ENCODE peak calls at places on chromosome 15, in nine cellular contexts. One of them, this sample, is unnamed.

GRCh38 chr15:82393671-82394070 is 35.9 kb upstream of the GOLGA6L9 start:
- DNase-seq in HFF-Myc: no peak
- DNase-seq in OCI-LY7: no peak
- DNase-seq in lung: no peak
- DNase-seq in sigmoid colon: no peak
- DNase-seq in foreskin fibroblast: no peak
- DNase-seq in bronchial epithelial cell: no peak
- DNase-seq in kidney: no peak
- DNase-seq in Panc1: no peak
- DNase-seq in this sample: no peak

GRCh38 chr15:34334676-34335075 is 2.9 kb downstream of the SLC12A6 start:
- DNase-seq in HFF-Myc: no peak
- DNase-seq in OCI-LY7: no peak
- DNase-seq in lung: no peak
- DNase-seq in sigmoid colon: no peak
- DNase-seq in foreskin fibroblast: no peak
- DNase-seq in bronchial epithelial cell: peak; percentile 70
- DNase-seq in kidney: no peak
- DNase-seq in Panc1: no peak
- DNase-seq in this sample: no peak

GRCh38 chr15:57792729-57793449 is 86.4 kb downstream of the POLR2M start:
- DNase-seq in HFF-Myc: no peak
- DNase-seq in OCI-LY7: no peak
- DNase-seq in lung: no peak
- DNase-seq in sigmoid colon: no peak
- DNase-seq in foreskin fibroblast: no peak
- DNase-seq in bronchial epithelial cell: peak; percentile 75
- DNase-seq in kidney: no peak
- DNase-seq in Panc1: no peak
- DNase-seq in this sample: no peak

GRCh38 chr15:81567924-81568323 is 193.9 kb upstream of the TMC3 start:
- DNase-seq in HFF-Myc: no peak
- DNase-seq in OCI-LY7: no peak
- DNase-seq in lung: no peak
- DNase-seq in sigmoid colon: no peak
- DNase-seq in foreskin fibroblast: no peak
- DNase-seq in bronchial epithelial cell: no peak
- DNase-seq in kidney: no peak
- DNase-seq in Panc1: no peak
- DNase-seq in this sample: no peak

GRCh38 chr15:81274932-81275341 is 49.0 kb downstream of the STARD5 start:
- DNase-seq in HFF-Myc: peak; percentile 76
- DNase-seq in OCI-LY7: peak; percentile 89
- DNase-seq in lung: peak; percentile 75
- DNase-seq in sigmoid colon: peak; percentile 85
- DNase-seq in foreskin fibroblast: peak; percentile 73
- DNase-seq in bronchial epithelial cell: peak; percentile 58
- DNase-seq in kidney: no peak
- DNase-seq in Panc1: peak; percentile 55
- DNase-seq in this sample: no peak

GRCh38 chr15:39963806-39964205 is 29.9 kb downstream of the EIF2AK4 start:
- DNase-seq in HFF-Myc: peak; percentile 38
- DNase-seq in OCI-LY7: no peak
- DNase-seq in lung: no peak
- DNase-seq in sigmoid colon: no peak
- DNase-seq in foreskin fibroblast: no peak
- DNase-seq in bronchial epithelial cell: no peak
- DNase-seq in kidney: no peak
- DNase-seq in Panc1: no peak
- DNase-seq in this sample: no peak

GRCh38 chr15:81388431-81388760 is 14.4 kb upstream of the TMC3 start:
- DNase-seq in HFF-Myc: no peak
- DNase-seq in OCI-LY7: no peak
- DNase-seq in lung: no peak
- DNase-seq in sigmoid colon: no peak
- DNase-seq in foreskin fibroblast: no peak
- DNase-seq in bronchial epithelial cell: no peak
- DNase-seq in kidney: no peak
- DNase-seq in Panc1: no peak
- DNase-seq in this sample: no peak

GRCh38 chr15:40959331-40960141 is 6.3 kb downstream of the CHAC1 start:
- DNase-seq in HFF-Myc: no peak
- DNase-seq in OCI-LY7: no peak
- DNase-seq in lung: no peak
- DNase-seq in sigmoid colon: peak; percentile 60
- DNase-seq in foreskin fibroblast: no peak
- DNase-seq in bronchial epithelial cell: no peak
- DNase-seq in kidney: peak; percentile 37
- DNase-seq in Panc1: no peak
- DNase-seq in this sample: no peak

GRCh38 chr15:88613074-88613944 is 7.8 kb upstream of the AEN start:
- DNase-seq in HFF-Myc: no peak
- DNase-seq in OCI-LY7: no peak
- DNase-seq in lung: no peak
- DNase-seq in sigmoid colon: no peak
- DNase-seq in foreskin fibroblast: no peak
- DNase-seq in bronchial epithelial cell: no peak
- DNase-seq in kidney: no peak
- DNase-seq in Panc1: no peak
- DNase-seq in this sample: no peak

GRCh38 chr15:74842581-74843444 is at the start of gene ULK3:
- DNase-seq in HFF-Myc: no peak
- DNase-seq in OCI-LY7: peak; percentile 91
- DNase-seq in lung: peak; percentile 89
- DNase-seq in sigmoid colon: peak; percentile 96
- DNase-seq in foreskin fibroblast: peak; percentile 85
- DNase-seq in bronchial epithelial cell: peak; percentile 82
- DNase-seq in kidney: peak; percentile 96
- DNase-seq in Panc1: no peak
- DNase-seq in this sample: peak; percentile 94

GRCh38 chr15:74840851-74841760 is 1.9 kb downstream of the ULK3 start:
- DNase-seq in HFF-Myc: no peak
- DNase-seq in OCI-LY7: no peak
- DNase-seq in lung: no peak
- DNase-seq in sigmoid colon: no peak
- DNase-seq in foreskin fibroblast: no peak
- DNase-seq in bronchial epithelial cell: no peak
- DNase-seq in kidney: peak; percentile 32
- DNase-seq in Panc1: no peak
- DNase-seq in this sample: no peak

GRCh38 chr15:74843891-74844299 is 939 bp upstream of the ULK3 start:
- DNase-seq in HFF-Myc: no peak
- DNase-seq in OCI-LY7: no peak
- DNase-seq in lung: no peak
- DNase-seq in sigmoid colon: no peak
- DNase-seq in foreskin fibroblast: no peak
- DNase-seq in bronchial epithelial cell: no peak
- DNase-seq in kidney: peak; percentile 70
- DNase-seq in Panc1: no peak
- DNase-seq in this sample: no peak

GRCh38 chr15:74843445-74843828 is 481 bp upstream of the ULK3 start:
- DNase-seq in HFF-Myc: no peak
- DNase-seq in OCI-LY7: no peak
- DNase-seq in lung: no peak
- DNase-seq in sigmoid colon: no peak
- DNase-seq in foreskin fibroblast: no peak
- DNase-seq in bronchial epithelial cell: no peak
- DNase-seq in kidney: peak; percentile 83
- DNase-seq in Panc1: no peak
- DNase-seq in this sample: no peak

GRCh38 chr15:74841761-74842385 is 1.1 kb downstream of the ULK3 start:
- DNase-seq in HFF-Myc: no peak
- DNase-seq in OCI-LY7: no peak
- DNase-seq in lung: no peak
- DNase-seq in sigmoid colon: no peak
- DNase-seq in foreskin fibroblast: no peak
- DNase-seq in bronchial epithelial cell: no peak
- DNase-seq in kidney: peak; percentile 69
- DNase-seq in Panc1: no peak
- DNase-seq in this sample: no peak
- H3K4me3 ChIP-seq in HFF-Myc: peak overlapping the region; percentile 60
- H3K4me3 ChIP-seq in OCI-LY7: peak overlapping the region; percentile 73
- H3K4me3 ChIP-seq in lung: peak overlapping the region; percentile 84
- H3K4me3 ChIP-seq in sigmoid colon: peak overlapping the region; percentile 69
- H3K4me3 ChIP-seq in foreskin fibroblast: peak overlapping the region; percentile 94
- H3K4me3 ChIP-seq in bronchial epithelial cell: peak overlapping the region; percentile 94
- H3K4me3 ChIP-seq in kidney: peak overlapping the region; percentile 83
- H3K4me3 ChIP-seq in Panc1: peak overlapping the region; percentile 87
- H3K4me3 ChIP-seq in this sample: peak overlapping the region; percentile 96

GRCh38 chr15:98568382-98569017 is 79.8 kb upstream of the IGF1R start:
- DNase-seq in HFF-Myc: no peak
- DNase-seq in OCI-LY7: no peak
- DNase-seq in lung: no peak
- DNase-seq in sigmoid colon: no peak
- DNase-seq in foreskin fibroblast: peak; percentile 10
- DNase-seq in bronchial epithelial cell: no peak
- DNase-seq in kidney: no peak
- DNase-seq in Panc1: no peak
- DNase-seq in this sample: no peak
- TF ChIP-seq CTCF in HFF-Myc: peak; percentile 30
- TF ChIP-seq CTCF in OCI-LY7: peak; percentile 55
- TF ChIP-seq CTCF in lung: no peak
- TF ChIP-seq CTCF in sigmoid colon: no peak
- TF ChIP-seq CTCF in foreskin fibroblast: peak; percentile 38
- TF ChIP-seq CTCF in bronchial epithelial cell: peak; percentile 13
- TF ChIP-seq CTCF in kidney: no peak
- TF ChIP-seq CTCF in Panc1: no peak
- TF ChIP-seq CTCF in this sample: no peak

GRCh38 chr15:65529754-65530317 is 427 bp upstream of the HACD3 start:
- DNase-seq in HFF-Myc: no peak
- DNase-seq in OCI-LY7: no peak
- DNase-seq in lung: no peak
- DNase-seq in sigmoid colon: no peak
- DNase-seq in foreskin fibroblast: no peak
- DNase-seq in bronchial epithelial cell: no peak
- DNase-seq in kidney: no peak
- DNase-seq in Panc1: no peak
- DNase-seq in this sample: no peak

GRCh38 chr15:65533057-65533752 is 2.9 kb downstream of the HACD3 start:
- DNase-seq in HFF-Myc: no peak
- DNase-seq in OCI-LY7: no peak
- DNase-seq in lung: no peak
- DNase-seq in sigmoid colon: no peak
- DNase-seq in foreskin fibroblast: no peak
- DNase-seq in bronchial epithelial cell: peak; percentile 53
- DNase-seq in kidney: no peak
- DNase-seq in Panc1: no peak
- DNase-seq in this sample: no peak

GRCh38 chr15:65530318-65531111 is at the start of gene HACD3:
- DNase-seq in HFF-Myc: no peak
- DNase-seq in OCI-LY7: peak; percentile 82
- DNase-seq in lung: peak; percentile 82
- DNase-seq in sigmoid colon: peak; percentile 91
- DNase-seq in foreskin fibroblast: peak; percentile 69
- DNase-seq in bronchial epithelial cell: peak; percentile 57
- DNase-seq in kidney: peak; percentile 93
- DNase-seq in Panc1: no peak
- DNase-seq in this sample: peak; percentile 85

GRCh38 chr15:65535192-65535591 is 4.9 kb downstream of the HACD3 start:
- DNase-seq in HFF-Myc: no peak
- DNase-seq in OCI-LY7: no peak
- DNase-seq in lung: no peak
- DNase-seq in sigmoid colon: no peak
- DNase-seq in foreskin fibroblast: no peak
- DNase-seq in bronchial epithelial cell: peak; percentile 47
- DNase-seq in kidney: no peak
- DNase-seq in Panc1: no peak
- DNase-seq in this sample: no peak

DNA sequence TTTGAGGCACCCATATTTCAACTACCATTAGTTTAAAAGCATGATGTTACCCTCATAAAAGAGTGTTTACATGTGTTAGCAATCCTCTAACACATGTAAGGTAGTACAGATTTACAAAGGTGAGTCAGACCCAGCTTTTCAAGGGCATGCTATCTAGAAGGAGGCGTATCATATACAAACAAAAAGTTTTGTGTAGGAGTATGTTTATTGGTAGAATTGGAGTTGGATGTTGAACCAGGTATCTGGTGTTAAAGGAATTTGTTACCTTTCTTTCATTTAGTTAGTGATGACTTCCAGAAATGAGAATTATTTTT is 2.4 kb downstream of the HACD3 start:
- DNase-seq in HFF-Myc: peak; percentile 56
- DNase-seq in OCI-LY7: no peak
- DNase-seq in lung: no peak
- DNase-seq in sigmoid colon: no peak
- DNase-seq in foreskin fibroblast: peak; percentile 56
- DNase-seq in bronchial epithelial cell: peak; percentile 85
- DNase-seq in kidney: no peak
- DNase-seq in Panc1: no peak
- DNase-seq in this sample: no peak
- H3K4me3 ChIP-seq in HFF-Myc: peak overlapping the region; percentile 6
- H3K4me3 ChIP-seq in OCI-LY7: peak overlapping the region; percentile 11
- H3K4me3 ChIP-seq in lung: no peak overlapping the region
- H3K4me3 ChIP-seq in sigmoid colon: no peak overlapping the region
- H3K4me3 ChIP-seq in foreskin fibroblast: no peak overlapping the region
- H3K4me3 ChIP-seq in bronchial epithelial cell: no peak overlapping the region
- H3K4me3 ChIP-seq in kidney: no peak overlapping the region
- H3K4me3 ChIP-seq in Panc1: peak overlapping the region; percentile 12
- H3K4me3 ChIP-seq in this sample: no peak overlapping the region

GRCh38 chr15:29451201-29451781 is 181.7 kb upstream of the NSMCE3 start:
- DNase-seq in HFF-Myc: no peak
- DNase-seq in OCI-LY7: no peak
- DNase-seq in lung: no peak
- DNase-seq in sigmoid colon: no peak
- DNase-seq in foreskin fibroblast: no peak
- DNase-seq in bronchial epithelial cell: no peak
- DNase-seq in kidney: no peak
- DNase-seq in Panc1: no peak
- DNase-seq in this sample: no peak
- TF ChIP-seq CTCF in HFF-Myc: no peak
- TF ChIP-seq CTCF in OCI-LY7: peak; percentile 30
- TF ChIP-seq CTCF in lung: no peak
- TF ChIP-seq CTCF in sigmoid colon: no peak
- TF ChIP-seq CTCF in foreskin fibroblast: peak; percentile 2
- TF ChIP-seq CTCF in bronchial epithelial cell: no peak
- TF ChIP-seq CTCF in kidney: peak; percentile 7
- TF ChIP-seq CTCF in Panc1: peak; percentile 71
- TF ChIP-seq CTCF in this sample: no peak

This sample was measured in suprapubic skin.